ENCODE peak calls at places on chromosomes 5 and 9, in nine cellular contexts. One of them, this sample, is unnamed.
A peak's percentile ranks its signal among the peaks of the same experiment; 100 is the strongest.

GRCh38 chr5:6752782-6753181 is 39.5 kb downstream of the TENT4A start:
- DNase-seq in stimulated activated CD8-positive, alpha-beta memory T cell treated with anti-CD3 and anti-CD28 coated beads, Interleukin-15, amount 100 ng/mL, for 4 hours: no peak
- DNase-seq in OCI-M1: no peak
- DNase-seq in C1 segment of cervical spinal cord: no peak
- DNase-seq in AML-193: no peak
- DNase-seq in right lobe of liver: no peak
- DNase-seq in A549: no peak
- DNase-seq in HTR-8/SVneo: no peak
- DNase-seq in AG08395: no peak
- DNase-seq in this sample: no peak

GRCh38 chr9:100427366-100428263 is 672 bp downstream of the MSANTD3 start:
- DNase-seq in stimulated activated CD8-positive, alpha-beta memory T cell treated with anti-CD3 and anti-CD28 coated beads, Interleukin-15, amount 100 ng/mL, for 4 hours: no peak
- DNase-seq in OCI-M1: peak; percentile 55
- DNase-seq in C1 segment of cervical spinal cord: peak; percentile 47
- DNase-seq in AML-193: peak; percentile 4
- DNase-seq in right lobe of liver: peak; percentile 54
- DNase-seq in A549: peak; percentile 65
- DNase-seq in HTR-8/SVneo: peak; percentile 58
- DNase-seq in AG08395: peak; percentile 54
- DNase-seq in this sample: no peak

GRCh38 chr5:17355585-17356346 is 138.3 kb downstream of the BASP1 start:
- DNase-seq in stimulated activated CD8-positive, alpha-beta memory T cell treated with anti-CD3 and anti-CD28 coated beads, Interleukin-15, amount 100 ng/mL, for 4 hours: no peak
- DNase-seq in OCI-M1: no peak
- DNase-seq in C1 segment of cervical spinal cord: no peak
- DNase-seq in AML-193: no peak
- DNase-seq in right lobe of liver: no peak
- DNase-seq in A549: no peak
- DNase-seq in HTR-8/SVneo: no peak
- DNase-seq in AG08395: no peak
- DNase-seq in this sample: peak; percentile 44

GRCh38 chr9:3513265-3513818 is 12.5 kb downstream of the RFX3 start:
- DNase-seq in stimulated activated CD8-positive, alpha-beta memory T cell treated with anti-CD3 and anti-CD28 coated beads, Interleukin-15, amount 100 ng/mL, for 4 hours: no peak
- DNase-seq in OCI-M1: peak; percentile 98
- DNase-seq in C1 segment of cervical spinal cord: no peak
- DNase-seq in AML-193: peak; percentile 10
- DNase-seq in right lobe of liver: no peak
- DNase-seq in A549: no peak
- DNase-seq in HTR-8/SVneo: no peak
- DNase-seq in AG08395: no peak
- DNase-seq in this sample: no peak

GRCh38 chr5:169100735-169101075 is 200.2 kb downstream of the SLIT3 start:
- DNase-seq in stimulated activated CD8-positive, alpha-beta memory T cell treated with anti-CD3 and anti-CD28 coated beads, Interleukin-15, amount 100 ng/mL, for 4 hours: no peak
- DNase-seq in OCI-M1: no peak
- DNase-seq in C1 segment of cervical spinal cord: no peak
- DNase-seq in AML-193: no peak
- DNase-seq in right lobe of liver: no peak
- DNase-seq in A549: peak; percentile 67
- DNase-seq in HTR-8/SVneo: peak; percentile 44
- DNase-seq in AG08395: peak; percentile 89
- DNase-seq in this sample: no peak

GRCh38 chr9:16192403-16193017 is 639.7 kb downstream of the CCDC171 start:
- DNase-seq in stimulated activated CD8-positive, alpha-beta memory T cell treated with anti-CD3 and anti-CD28 coated beads, Interleukin-15, amount 100 ng/mL, for 4 hours: no peak
- DNase-seq in OCI-M1: no peak
- DNase-seq in C1 segment of cervical spinal cord: no peak
- DNase-seq in AML-193: no peak
- DNase-seq in right lobe of liver: no peak
- DNase-seq in A549: no peak
- DNase-seq in HTR-8/SVneo: no peak
- DNase-seq in AG08395: no peak
- DNase-seq in this sample: no peak

GRCh38 chr5:176320577-176320976 is 41.0 kb downstream of the KIAA1191 start:
- DNase-seq in stimulated activated CD8-positive, alpha-beta memory T cell treated with anti-CD3 and anti-CD28 coated beads, Interleukin-15, amount 100 ng/mL, for 4 hours: no peak
- DNase-seq in OCI-M1: no peak
- DNase-seq in C1 segment of cervical spinal cord: no peak
- DNase-seq in AML-193: no peak
- DNase-seq in right lobe of liver: no peak
- DNase-seq in A549: no peak
- DNase-seq in HTR-8/SVneo: no peak
- DNase-seq in AG08395: no peak
- DNase-seq in this sample: no peak

GRCh38 chr5:16855475-16855874 is 80.6 kb downstream of the MYO10 start:
- DNase-seq in stimulated activated CD8-positive, alpha-beta memory T cell treated with anti-CD3 and anti-CD28 coated beads, Interleukin-15, amount 100 ng/mL, for 4 hours: no peak
- DNase-seq in OCI-M1: no peak
- DNase-seq in C1 segment of cervical spinal cord: no peak
- DNase-seq in AML-193: no peak
- DNase-seq in right lobe of liver: no peak
- DNase-seq in A549: no peak
- DNase-seq in HTR-8/SVneo: no peak
- DNase-seq in AG08395: peak; percentile 49
- DNase-seq in this sample: no peak

GRCh38 chr5:67287795-67288194 is 91.2 kb upstream of the CD180 start:
- DNase-seq in stimulated activated CD8-positive, alpha-beta memory T cell treated with anti-CD3 and anti-CD28 coated beads, Interleukin-15, amount 100 ng/mL, for 4 hours: no peak
- DNase-seq in OCI-M1: no peak
- DNase-seq in C1 segment of cervical spinal cord: no peak
- DNase-seq in AML-193: no peak
- DNase-seq in right lobe of liver: no peak
- DNase-seq in A549: no peak
- DNase-seq in HTR-8/SVneo: no peak
- DNase-seq in AG08395: peak; percentile 70
- DNase-seq in this sample: no peak

GRCh38 chr9:69943146-69943545 is 100.5 kb upstream of the MAMDC2 start:
- DNase-seq in stimulated activated CD8-positive, alpha-beta memory T cell treated with anti-CD3 and anti-CD28 coated beads, Interleukin-15, amount 100 ng/mL, for 4 hours: no peak
- DNase-seq in OCI-M1: no peak
- DNase-seq in C1 segment of cervical spinal cord: no peak
- DNase-seq in AML-193: no peak
- DNase-seq in right lobe of liver: no peak
- DNase-seq in A549: no peak
- DNase-seq in HTR-8/SVneo: no peak
- DNase-seq in AG08395: no peak
- DNase-seq in this sample: no peak

GRCh38 chr5:168481330-168481788 is 4.9 kb upstream of the RARS1 start:
- DNase-seq in stimulated activated CD8-positive, alpha-beta memory T cell treated with anti-CD3 and anti-CD28 coated beads, Interleukin-15, amount 100 ng/mL, for 4 hours: no peak
- DNase-seq in OCI-M1: peak; percentile 84
- DNase-seq in C1 segment of cervical spinal cord: no peak
- DNase-seq in AML-193: no peak
- DNase-seq in right lobe of liver: no peak
- DNase-seq in A549: no peak
- DNase-seq in HTR-8/SVneo: no peak
- DNase-seq in AG08395: no peak
- DNase-seq in this sample: no peak

GRCh38 chr5:39501403-39501802 is 76.6 kb upstream of the DAB2 start:
- DNase-seq in stimulated activated CD8-positive, alpha-beta memory T cell treated with anti-CD3 and anti-CD28 coated beads, Interleukin-15, amount 100 ng/mL, for 4 hours: no peak
- DNase-seq in OCI-M1: no peak
- DNase-seq in C1 segment of cervical spinal cord: no peak
- DNase-seq in AML-193: no peak
- DNase-seq in right lobe of liver: no peak
- DNase-seq in A549: no peak
- DNase-seq in HTR-8/SVneo: peak; percentile 42
- DNase-seq in AG08395: peak; percentile 63
- DNase-seq in this sample: no peak

GRCh38 chr9:137255448-137256114 is 454 bp downstream of the NELFB start:
- DNase-seq in stimulated activated CD8-positive, alpha-beta memory T cell treated with anti-CD3 and anti-CD28 coated beads, Interleukin-15, amount 100 ng/mL, for 4 hours: no peak
- DNase-seq in OCI-M1: peak; percentile 73
- DNase-seq in C1 segment of cervical spinal cord: no peak
- DNase-seq in AML-193: peak; percentile 13
- DNase-seq in right lobe of liver: no peak
- DNase-seq in A549: no peak
- DNase-seq in HTR-8/SVneo: peak; percentile 52
- DNase-seq in AG08395: peak; percentile 35
- DNase-seq in this sample: no peak

GRCh38 chr9:125772740-125773139 is 25.6 kb downstream of the PBX3 start:
- DNase-seq in stimulated activated CD8-positive, alpha-beta memory T cell treated with anti-CD3 and anti-CD28 coated beads, Interleukin-15, amount 100 ng/mL, for 4 hours: no peak
- DNase-seq in OCI-M1: no peak
- DNase-seq in C1 segment of cervical spinal cord: no peak
- DNase-seq in AML-193: no peak
- DNase-seq in right lobe of liver: no peak
- DNase-seq in A549: no peak
- DNase-seq in HTR-8/SVneo: no peak
- DNase-seq in AG08395: no peak
- DNase-seq in this sample: no peak

GRCh38 chr9:129454468-129455067 is 166.3 kb downstream of the C9orf50 start:
- DNase-seq in stimulated activated CD8-positive, alpha-beta memory T cell treated with anti-CD3 and anti-CD28 coated beads, Interleukin-15, amount 100 ng/mL, for 4 hours: no peak
- DNase-seq in OCI-M1: no peak
- DNase-seq in C1 segment of cervical spinal cord: no peak
- DNase-seq in AML-193: no peak
- DNase-seq in right lobe of liver: no peak
- DNase-seq in A549: no peak
- DNase-seq in HTR-8/SVneo: no peak
- DNase-seq in AG08395: no peak
- DNase-seq in this sample: no peak

GRCh38 chr9:3509926-3510325 is 15.9 kb downstream of the RFX3 start:
- DNase-seq in stimulated activated CD8-positive, alpha-beta memory T cell treated with anti-CD3 and anti-CD28 coated beads, Interleukin-15, amount 100 ng/mL, for 4 hours: no peak
- DNase-seq in OCI-M1: peak; percentile 97
- DNase-seq in C1 segment of cervical spinal cord: no peak
- DNase-seq in AML-193: no peak
- DNase-seq in right lobe of liver: no peak
- DNase-seq in A549: no peak
- DNase-seq in HTR-8/SVneo: no peak
- DNase-seq in AG08395: no peak
- DNase-seq in this sample: no peak

GRCh38 chr9:36964791-36965190 is 69.3 kb downstream of the PAX5 start:
- DNase-seq in stimulated activated CD8-positive, alpha-beta memory T cell treated with anti-CD3 and anti-CD28 coated beads, Interleukin-15, amount 100 ng/mL, for 4 hours: no peak
- DNase-seq in OCI-M1: no peak
- DNase-seq in C1 segment of cervical spinal cord: no peak
- DNase-seq in AML-193: no peak
- DNase-seq in right lobe of liver: peak; percentile 28
- DNase-seq in A549: no peak
- DNase-seq in HTR-8/SVneo: no peak
- DNase-seq in AG08395: no peak
- DNase-seq in this sample: no peak

GRCh38 chr9:129235931-129236331 is 57.9 kb upstream of the IER5L start:
- DNase-seq in stimulated activated CD8-positive, alpha-beta memory T cell treated with anti-CD3 and anti-CD28 coated beads, Interleukin-15, amount 100 ng/mL, for 4 hours: no peak
- DNase-seq in OCI-M1: no peak
- DNase-seq in C1 segment of cervical spinal cord: no peak
- DNase-seq in AML-193: no peak
- DNase-seq in right lobe of liver: no peak
- DNase-seq in A549: no peak
- DNase-seq in HTR-8/SVneo: no peak
- DNase-seq in AG08395: no peak
- DNase-seq in this sample: no peak

GRCh38 chr5:103894882-103895281 is 332.3 kb upstream of the NUDT12 start:
- DNase-seq in stimulated activated CD8-positive, alpha-beta memory T cell treated with anti-CD3 and anti-CD28 coated beads, Interleukin-15, amount 100 ng/mL, for 4 hours: no peak
- DNase-seq in OCI-M1: no peak
- DNase-seq in C1 segment of cervical spinal cord: peak; percentile 28
- DNase-seq in AML-193: no peak
- DNase-seq in right lobe of liver: no peak
- DNase-seq in A549: no peak
- DNase-seq in HTR-8/SVneo: no peak
- DNase-seq in AG08395: peak; percentile 6
- DNase-seq in this sample: no peak

GRCh38 chr9:27282269-27282668 is 14.7 kb downstream of the EQTN start:
- DNase-seq in stimulated activated CD8-positive, alpha-beta memory T cell treated with anti-CD3 and anti-CD28 coated beads, Interleukin-15, amount 100 ng/mL, for 4 hours: no peak
- DNase-seq in OCI-M1: no peak
- DNase-seq in C1 segment of cervical spinal cord: no peak
- DNase-seq in AML-193: no peak
- DNase-seq in right lobe of liver: no peak
- DNase-seq in A549: no peak
- DNase-seq in HTR-8/SVneo: no peak
- DNase-seq in AG08395: no peak
- DNase-seq in this sample: no peak

GRCh38 chr9:97406620-97407177 is 5.2 kb upstream of the TDRD7 start:
- DNase-seq in stimulated activated CD8-positive, alpha-beta memory T cell treated with anti-CD3 and anti-CD28 coated beads, Interleukin-15, amount 100 ng/mL, for 4 hours: no peak
- DNase-seq in OCI-M1: no peak
- DNase-seq in C1 segment of cervical spinal cord: no peak
- DNase-seq in AML-193: no peak
- DNase-seq in right lobe of liver: no peak
- DNase-seq in A549: no peak
- DNase-seq in HTR-8/SVneo: no peak
- DNase-seq in AG08395: no peak
- DNase-seq in this sample: no peak

GRCh38 chr9:132546148-132547051 is 36.0 kb upstream of the BARHL1 start:
- DNase-seq in stimulated activated CD8-positive, alpha-beta memory T cell treated with anti-CD3 and anti-CD28 coated beads, Interleukin-15, amount 100 ng/mL, for 4 hours: no peak
- DNase-seq in OCI-M1: peak; percentile 24
- DNase-seq in C1 segment of cervical spinal cord: peak; percentile 12
- DNase-seq in AML-193: no peak
- DNase-seq in right lobe of liver: no peak
- DNase-seq in A549: peak; percentile 50
- DNase-seq in HTR-8/SVneo: no peak
- DNase-seq in AG08395: peak; percentile 34
- DNase-seq in this sample: no peak

GRCh38 chr5:72818866-72819534 is 2.5 kb downstream of the TNPO1 start:
- DNase-seq in stimulated activated CD8-positive, alpha-beta memory T cell treated with anti-CD3 and anti-CD28 coated beads, Interleukin-15, amount 100 ng/mL, for 4 hours: no peak
- DNase-seq in OCI-M1: peak; percentile 82
- DNase-seq in C1 segment of cervical spinal cord: peak; percentile 22
- DNase-seq in AML-193: peak; percentile 51
- DNase-seq in right lobe of liver: peak; percentile 51
- DNase-seq in A549: peak; percentile 49
- DNase-seq in HTR-8/SVneo: no peak
- DNase-seq in AG08395: peak; percentile 21
- DNase-seq in this sample: no peak

GRCh38 chr5:51278458-51279049 is 104.7 kb upstream of the ISL1 start:
- DNase-seq in stimulated activated CD8-positive, alpha-beta memory T cell treated with anti-CD3 and anti-CD28 coated beads, Interleukin-15, amount 100 ng/mL, for 4 hours: no peak
- DNase-seq in OCI-M1: no peak
- DNase-seq in C1 segment of cervical spinal cord: no peak
- DNase-seq in AML-193: no peak
- DNase-seq in right lobe of liver: no peak
- DNase-seq in A549: no peak
- DNase-seq in HTR-8/SVneo: no peak
- DNase-seq in AG08395: no peak
- DNase-seq in this sample: no peak

GRCh38 chr9:93672622-93673270 is 96.4 kb downstream of the PHF2 start:
- DNase-seq in stimulated activated CD8-positive, alpha-beta memory T cell treated with anti-CD3 and anti-CD28 coated beads, Interleukin-15, amount 100 ng/mL, for 4 hours: no peak
- DNase-seq in OCI-M1: no peak
- DNase-seq in C1 segment of cervical spinal cord: no peak
- DNase-seq in AML-193: no peak
- DNase-seq in right lobe of liver: no peak
- DNase-seq in A549: no peak
- DNase-seq in HTR-8/SVneo: no peak
- DNase-seq in AG08395: no peak
- DNase-seq in this sample: no peak

GRCh38 chr9:119701651-119702050 is 332.4 kb upstream of the BRINP1 start:
- DNase-seq in stimulated activated CD8-positive, alpha-beta memory T cell treated with anti-CD3 and anti-CD28 coated beads, Interleukin-15, amount 100 ng/mL, for 4 hours: no peak
- DNase-seq in OCI-M1: no peak
- DNase-seq in C1 segment of cervical spinal cord: no peak
- DNase-seq in AML-193: no peak
- DNase-seq in right lobe of liver: no peak
- DNase-seq in A549: no peak
- DNase-seq in HTR-8/SVneo: no peak
- DNase-seq in AG08395: no peak
- DNase-seq in this sample: no peak

GRCh38 chr5:91378683-91379601 is 4.2 kb downstream of the ARRDC3 start:
- DNase-seq in stimulated activated CD8-positive, alpha-beta memory T cell treated with anti-CD3 and anti-CD28 coated beads, Interleukin-15, amount 100 ng/mL, for 4 hours: no peak
- DNase-seq in OCI-M1: peak; percentile 56
- DNase-seq in C1 segment of cervical spinal cord: no peak
- DNase-seq in AML-193: no peak
- DNase-seq in right lobe of liver: no peak
- DNase-seq in A549: no peak
- DNase-seq in HTR-8/SVneo: no peak
- DNase-seq in AG08395: no peak
- DNase-seq in this sample: no peak

GRCh38 chr5:65125681-65126080 is 356.0 kb downstream of the ADAMTS6 start:
- DNase-seq in stimulated activated CD8-positive, alpha-beta memory T cell treated with anti-CD3 and anti-CD28 coated beads, Interleukin-15, amount 100 ng/mL, for 4 hours: no peak
- DNase-seq in OCI-M1: no peak
- DNase-seq in C1 segment of cervical spinal cord: no peak
- DNase-seq in AML-193: no peak
- DNase-seq in right lobe of liver: no peak
- DNase-seq in A549: no peak
- DNase-seq in HTR-8/SVneo: no peak
- DNase-seq in AG08395: no peak
- DNase-seq in this sample: no peak

GRCh38 chr9:86801246-86801645 is 146.1 kb downstream of the GAS1 start:
- DNase-seq in stimulated activated CD8-positive, alpha-beta memory T cell treated with anti-CD3 and anti-CD28 coated beads, Interleukin-15, amount 100 ng/mL, for 4 hours: no peak
- DNase-seq in OCI-M1: no peak
- DNase-seq in C1 segment of cervical spinal cord: no peak
- DNase-seq in AML-193: no peak
- DNase-seq in right lobe of liver: no peak
- DNase-seq in A549: no peak
- DNase-seq in HTR-8/SVneo: no peak
- DNase-seq in AG08395: peak; percentile 19
- DNase-seq in this sample: no peak

GRCh38 chr5:154513669-154514084 is 35.6 kb upstream of the HAND1 start:
- DNase-seq in stimulated activated CD8-positive, alpha-beta memory T cell treated with anti-CD3 and anti-CD28 coated beads, Interleukin-15, amount 100 ng/mL, for 4 hours: no peak
- DNase-seq in OCI-M1: no peak
- DNase-seq in C1 segment of cervical spinal cord: no peak
- DNase-seq in AML-193: no peak
- DNase-seq in right lobe of liver: no peak
- DNase-seq in A549: no peak
- DNase-seq in HTR-8/SVneo: no peak
- DNase-seq in AG08395: peak; percentile 45
- DNase-seq in this sample: no peak

This sample was measured in kidney epithelial cell.